ENCODE peak calls at places on chromosomes 3 and 15, in six cellular contexts. One of them, this sample, is unnamed.
A peak's percentile ranks its signal among the peaks of the same experiment; 100 is the strongest.

GRCh38 chr3:125403789-125404188 is 28.7 kb upstream of the ZNF148 start:
- DNase-seq in nephron progenitor cell: no peak
- DNase-seq in effector CD4-positive, alpha-beta T cell: no peak
- DNase-seq in kidney tubule cell: peak; percentile 59
- DNase-seq in KBM-7: peak; percentile 28
- DNase-seq in activated T-helper 1 cell treated with Interleukin-2 at 50 U/mL for 16 hours: no peak
- DNase-seq in this sample: no peak

GRCh38 chr3:32340039-32340438 is 51.6 kb upstream of the CMTM7 start:
- DNase-seq in nephron progenitor cell: peak; percentile 28
- DNase-seq in effector CD4-positive, alpha-beta T cell: no peak
- DNase-seq in kidney tubule cell: peak; percentile 67
- DNase-seq in KBM-7: peak; percentile 45
- DNase-seq in activated T-helper 1 cell treated with Interleukin-2 at 50 U/mL for 16 hours: no peak
- DNase-seq in this sample: peak; percentile 72

GRCh38 chr3:192514754-192515660 is 212.3 kb downstream of the FGF12 start:
- DNase-seq in nephron progenitor cell: peak; percentile 80
- DNase-seq in effector CD4-positive, alpha-beta T cell: no peak
- DNase-seq in kidney tubule cell: peak; percentile 41
- DNase-seq in KBM-7: no peak
- DNase-seq in activated T-helper 1 cell treated with Interleukin-2 at 50 U/mL for 16 hours: no peak
- DNase-seq in this sample: no peak

GRCh38 chr3:52231502-52232278 is 6.2 kb upstream of the TLR9 start:
- DNase-seq in nephron progenitor cell: peak; percentile 76
- DNase-seq in effector CD4-positive, alpha-beta T cell: peak; percentile 91
- DNase-seq in kidney tubule cell: peak; percentile 72
- DNase-seq in KBM-7: peak; percentile 75
- DNase-seq in activated T-helper 1 cell treated with Interleukin-2 at 50 U/mL for 16 hours: peak; percentile 81
- DNase-seq in this sample: peak; percentile 46

GRCh38 chr3:71104090-71104489 is 479.4 kb downstream of the FOXP1 start:
- DNase-seq in nephron progenitor cell: no peak
- DNase-seq in effector CD4-positive, alpha-beta T cell: no peak
- DNase-seq in kidney tubule cell: peak; percentile 35
- DNase-seq in KBM-7: no peak
- DNase-seq in activated T-helper 1 cell treated with Interleukin-2 at 50 U/mL for 16 hours: no peak
- DNase-seq in this sample: no peak

GRCh38 chr15:99393641-99394040 is 142.4 kb downstream of the LRRC28 start:
- DNase-seq in nephron progenitor cell: no peak
- DNase-seq in effector CD4-positive, alpha-beta T cell: no peak
- DNase-seq in kidney tubule cell: no peak
- DNase-seq in KBM-7: no peak
- DNase-seq in activated T-helper 1 cell treated with Interleukin-2 at 50 U/mL for 16 hours: no peak
- DNase-seq in this sample: no peak

GRCh38 chr3:25903371-25903770 is 113.5 kb downstream of the OXSM start:
- DNase-seq in nephron progenitor cell: no peak
- DNase-seq in effector CD4-positive, alpha-beta T cell: no peak
- DNase-seq in kidney tubule cell: no peak
- DNase-seq in KBM-7: peak; percentile 43
- DNase-seq in activated T-helper 1 cell treated with Interleukin-2 at 50 U/mL for 16 hours: no peak
- DNase-seq in this sample: no peak

GRCh38 chr3:107361633-107362032 is 15.6 kb upstream of the CCDC54 start:
- DNase-seq in nephron progenitor cell: no peak
- DNase-seq in effector CD4-positive, alpha-beta T cell: no peak
- DNase-seq in kidney tubule cell: no peak
- DNase-seq in KBM-7: no peak
- DNase-seq in activated T-helper 1 cell treated with Interleukin-2 at 50 U/mL for 16 hours: no peak
- DNase-seq in this sample: no peak

GRCh38 chr3:126519506-126520455 is 2.2 kb upstream of the UROC1 start:
- DNase-seq in nephron progenitor cell: no peak
- DNase-seq in effector CD4-positive, alpha-beta T cell: no peak
- DNase-seq in kidney tubule cell: no peak
- DNase-seq in KBM-7: no peak
- DNase-seq in activated T-helper 1 cell treated with Interleukin-2 at 50 U/mL for 16 hours: no peak
- DNase-seq in this sample: peak; percentile 59

GRCh38 chr3:15064835-15065549 is at the start of gene MRPS25:
- DNase-seq in nephron progenitor cell: peak; percentile 88
- DNase-seq in effector CD4-positive, alpha-beta T cell: peak; percentile 87
- DNase-seq in kidney tubule cell: peak; percentile 95
- DNase-seq in KBM-7: peak; percentile 90
- DNase-seq in activated T-helper 1 cell treated with Interleukin-2 at 50 U/mL for 16 hours: peak; percentile 80
- DNase-seq in this sample: peak; percentile 89

GRCh38 chr3:11810276-11810675 is 36.4 kb downstream of the TAMM41 start:
- DNase-seq in nephron progenitor cell: no peak
- DNase-seq in effector CD4-positive, alpha-beta T cell: no peak
- DNase-seq in kidney tubule cell: no peak
- DNase-seq in KBM-7: no peak
- DNase-seq in activated T-helper 1 cell treated with Interleukin-2 at 50 U/mL for 16 hours: no peak
- DNase-seq in this sample: no peak

GRCh38 chr3:62100233-62100989 is 272.9 kb downstream of the FEZF2 start:
- DNase-seq in nephron progenitor cell: no peak
- DNase-seq in effector CD4-positive, alpha-beta T cell: no peak
- DNase-seq in kidney tubule cell: no peak
- DNase-seq in KBM-7: no peak
- DNase-seq in activated T-helper 1 cell treated with Interleukin-2 at 50 U/mL for 16 hours: no peak
- DNase-seq in this sample: no peak

GRCh38 chr15:36617529-36618196 is 38.2 kb downstream of the CDIN1 start:
- DNase-seq in nephron progenitor cell: no peak
- DNase-seq in effector CD4-positive, alpha-beta T cell: no peak
- DNase-seq in kidney tubule cell: no peak
- DNase-seq in KBM-7: no peak
- DNase-seq in activated T-helper 1 cell treated with Interleukin-2 at 50 U/mL for 16 hours: no peak
- DNase-seq in this sample: no peak

GRCh38 chr3:13115991-13116390 is 42.8 kb upstream of the IQSEC1 start:
- DNase-seq in nephron progenitor cell: no peak
- DNase-seq in effector CD4-positive, alpha-beta T cell: no peak
- DNase-seq in kidney tubule cell: no peak
- DNase-seq in KBM-7: no peak
- DNase-seq in activated T-helper 1 cell treated with Interleukin-2 at 50 U/mL for 16 hours: no peak
- DNase-seq in this sample: no peak

GRCh38 chr3:143208976-143209714 is 89.6 kb downstream of the CHST2 start:
- DNase-seq in nephron progenitor cell: no peak
- DNase-seq in effector CD4-positive, alpha-beta T cell: no peak
- DNase-seq in kidney tubule cell: no peak
- DNase-seq in KBM-7: no peak
- DNase-seq in activated T-helper 1 cell treated with Interleukin-2 at 50 U/mL for 16 hours: no peak
- DNase-seq in this sample: no peak

GRCh38 chr3:62022312-62022711 is 351.0 kb downstream of the FEZF2 start:
- DNase-seq in nephron progenitor cell: no peak
- DNase-seq in effector CD4-positive, alpha-beta T cell: no peak
- DNase-seq in kidney tubule cell: no peak
- DNase-seq in KBM-7: no peak
- DNase-seq in activated T-helper 1 cell treated with Interleukin-2 at 50 U/mL for 16 hours: no peak
- DNase-seq in this sample: no peak

GRCh38 chr3:62928256-62928655 is 53.0 kb upstream of the CADPS start:
- DNase-seq in nephron progenitor cell: no peak
- DNase-seq in effector CD4-positive, alpha-beta T cell: no peak
- DNase-seq in kidney tubule cell: no peak
- DNase-seq in KBM-7: no peak
- DNase-seq in activated T-helper 1 cell treated with Interleukin-2 at 50 U/mL for 16 hours: no peak
- DNase-seq in this sample: no peak

GRCh38 chr3:37863949-37864822 is 2.5 kb downstream of the CTDSPL start:
- DNase-seq in nephron progenitor cell: no peak
- DNase-seq in effector CD4-positive, alpha-beta T cell: no peak
- DNase-seq in kidney tubule cell: peak; percentile 31
- DNase-seq in KBM-7: no peak
- DNase-seq in activated T-helper 1 cell treated with Interleukin-2 at 50 U/mL for 16 hours: no peak
- DNase-seq in this sample: peak; percentile 60

GRCh38 chr15:78996876-78997275 is 52.0 kb upstream of the CTSH start:
- DNase-seq in nephron progenitor cell: no peak
- DNase-seq in effector CD4-positive, alpha-beta T cell: no peak
- DNase-seq in kidney tubule cell: peak; percentile 94
- DNase-seq in KBM-7: no peak
- DNase-seq in activated T-helper 1 cell treated with Interleukin-2 at 50 U/mL for 16 hours: no peak
- DNase-seq in this sample: peak; percentile 22

GRCh38 chr3:184659797-184660301 is 52.0 kb downstream of the MAGEF1 start:
- DNase-seq in nephron progenitor cell: no peak
- DNase-seq in effector CD4-positive, alpha-beta T cell: no peak
- DNase-seq in kidney tubule cell: no peak
- DNase-seq in KBM-7: no peak
- DNase-seq in activated T-helper 1 cell treated with Interleukin-2 at 50 U/mL for 16 hours: no peak
- DNase-seq in this sample: peak; percentile 87

GRCh38 chr3:170117134-170117533 is 64.4 kb downstream of the PHC3 start:
- DNase-seq in nephron progenitor cell: no peak
- DNase-seq in effector CD4-positive, alpha-beta T cell: no peak
- DNase-seq in kidney tubule cell: peak; percentile 10
- DNase-seq in KBM-7: peak; percentile 25
- DNase-seq in activated T-helper 1 cell treated with Interleukin-2 at 50 U/mL for 16 hours: no peak
- DNase-seq in this sample: peak; percentile 32

GRCh38 chr3:24829011-24829581 is 334.4 kb upstream of the THRB start:
- DNase-seq in nephron progenitor cell: peak; percentile 84
- DNase-seq in effector CD4-positive, alpha-beta T cell: no peak
- DNase-seq in kidney tubule cell: peak; percentile 50
- DNase-seq in KBM-7: no peak
- DNase-seq in activated T-helper 1 cell treated with Interleukin-2 at 50 U/mL for 16 hours: no peak
- DNase-seq in this sample: no peak

This sample was measured in SW480.